ENCODE peak calls at places on chromosomes 2 and 18, in four cellular contexts. H, D, O and L are unnamed samples.

GRCh38 chr2:57497489-57498096 is 549.0 kb upstream of the VRK2 start:
- DNase-seq in D (no peak), H (peak), O (peak), L (no peak)

GRCh38 chr18:58776084-58776483 is 88.6 kb upstream of the ZNF532 start:
- DNase-seq in H (no peak), D (no peak), O (no peak), L (no peak)

GRCh38 chr2:88176352-88176952 is 6.3 kb downstream of the THNSL2 start:
- DNase-seq in O (no peak), D (no peak), H (no peak), L (no peak)

GRCh38 chr2:217910875-217911212 is 92.0 kb downstream of the TNS1 start:
- DNase-seq in D (no peak), H (no peak), O (no peak), L (peak)

GRCh38 chr2:191811807-191812602 is 34.9 kb downstream of the CAVIN2 start:
- DNase-seq in D (no peak), O (peak), H (peak), L (peak)

GRCh38 chr18:55280515-55280914 is 307.5 kb downstream of the TCF4 start:
- DNase-seq in D (no peak), H (no peak), O (no peak), L (no peak)

GRCh38 chr2:214077727-214078126 is 333.1 kb upstream of the VWC2L start:
- DNase-seq in H (no peak), O (no peak), D (no peak), L (no peak)

GRCh38 chr2:189439342-189439741 is 1.9 kb upstream of the WDR75 start:
- DNase-seq in H (peak), O (peak), D (no peak), L (no peak)

GRCh38 chr2:162013514-162014205 is 60.4 kb downstream of the DPP4 start:
- DNase-seq in O (no peak), D (no peak), H (no peak), L (no peak)

GRCh38 chr2:38601463-38602135 is 1.1 kb downstream of the HNRNPLL start:
- DNase-seq in H (no peak), D (no peak), O (peak), L (no peak)

GRCh38 chr2:68671961-68672360 is 28.6 kb downstream of the PROKR1 start:
- DNase-seq in O (no peak), H (no peak), D (no peak), L (no peak)

GRCh38 chr2:236871500-236872001 is 214.1 kb upstream of the COPS8 start:
- DNase-seq in H (peak), O (peak), D (peak), L (peak)
- TF ChIP-seq EP300 in H (no peak), O (no peak), D (peak), L (peak)

GRCh38 chr2:230325316-230326243 is 1.4 kb upstream of the SP140L start:
- DNase-seq in D (no peak), O (no peak), H (no peak), L (no peak)

GRCh38 chr2:230327418-230328154 is 593 bp downstream of the SP140L start:
- DNase-seq in H (no peak), O (no peak), D (no peak), L (no peak)

GRCh38 chr2:230324503-230324902 is 2.5 kb upstream of the SP140L start:
- DNase-seq in D (no peak), H (no peak), O (no peak), L (no peak)

GRCh38 chr2:230328155-230328458 is 1.1 kb downstream of the SP140L start:
- DNase-seq in H (no peak), O (no peak), D (no peak), L (no peak)

GRCh38 chr2:230326453-230327417 is at the start of gene SP140L:
- DNase-seq in O (peak), H (peak), D (no peak), L (peak)
- TF ChIP-seq EP300 in O (peak), H (no peak), D (no peak), L (no peak)

DNA sequence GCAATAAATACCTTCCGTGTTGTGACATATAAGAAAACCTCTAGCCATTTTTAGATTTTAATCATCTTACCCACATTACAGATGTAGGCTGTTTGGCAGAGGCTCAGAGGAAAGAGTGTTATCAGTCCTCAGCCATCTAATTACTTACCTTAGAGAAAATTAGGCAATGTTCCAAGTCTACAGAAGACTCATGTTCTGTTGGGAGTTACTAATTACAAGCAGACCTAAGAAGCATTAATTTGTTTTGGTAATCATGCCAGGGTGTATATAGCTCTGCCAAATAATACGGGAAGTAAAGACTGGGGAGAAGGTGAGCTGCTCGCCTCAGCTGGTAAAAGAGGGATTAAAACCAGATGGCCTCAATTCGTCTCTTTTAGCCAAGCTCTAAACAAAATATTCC is 125.9 kb upstream of the PGAP1 start:
- DNase-seq in H (no peak), D (no peak), O (no peak), L (no peak)
- TF ChIP-seq EP300 in H (no peak), D (no peak), O (no peak), L (no peak)

GRCh38 chr2:11129598-11130449 is 25.4 kb upstream of the SLC66A3 start:
- DNase-seq in O (peak), H (peak), D (no peak), L (no peak)
- TF ChIP-seq EP300 in O (peak), H (no peak), D (no peak), L (no peak)